ENCODE peak calls at places on chromosome X, in four cellular contexts. One of them, this sample, is unnamed.

GRCh38 chrX:55161581-55161980 is 58.6 kb upstream of the PAGE5 start:
- DNase-seq in psoas muscle: no peak
- DNase-seq in AG04450: no peak
- DNase-seq in cardiac muscle cell: peak; percentile 30
- DNase-seq in this sample: no peak

GRCh38 chrX:24494544-24495113 is 29.5 kb downstream of the PDK3 start:
- DNase-seq in AG04450: peak; percentile 30
- DNase-seq in psoas muscle: no peak
- DNase-seq in cardiac muscle cell: peak; percentile 84
- DNase-seq in this sample: no peak

GRCh38 chrX:72461766-72462165 is 110.9 kb downstream of the HDAC8 start:
- DNase-seq in psoas muscle: no peak
- DNase-seq in AG04450: no peak
- DNase-seq in cardiac muscle cell: peak; percentile 15
- DNase-seq in this sample: no peak

GRCh38 chrX:1159515-1159914 is 52.9 kb downstream of the CRLF2 start:
- DNase-seq in AG04450: no peak
- DNase-seq in psoas muscle: no peak
- DNase-seq in cardiac muscle cell: no peak
- DNase-seq in this sample: no peak

GRCh38 chrX:46549914-46550313 is 4.7 kb upstream of the ZNF674 start:
- DNase-seq in AG04450: no peak
- DNase-seq in psoas muscle: no peak
- DNase-seq in cardiac muscle cell: no peak
- DNase-seq in this sample: no peak

GRCh38 chrX:153333271-153333670 is 682 bp upstream of the ZNF275 start:
- DNase-seq in psoas muscle: no peak
- DNase-seq in cardiac muscle cell: peak; percentile 55
- DNase-seq in AG04450: no peak
- DNase-seq in this sample: no peak

GRCh38 chrX:39899876-39900787 is 197.6 kb downstream of the BCOR start:
- DNase-seq in cardiac muscle cell: no peak
- DNase-seq in AG04450: no peak
- DNase-seq in psoas muscle: no peak
- DNase-seq in this sample: no peak

GRCh38 chrX:133994576-133994975 is 9.2 kb upstream of the GPC3 start:
- DNase-seq in psoas muscle: no peak
- DNase-seq in cardiac muscle cell: peak; percentile 37
- DNase-seq in AG04450: no peak
- DNase-seq in this sample: peak; percentile 78

GRCh38 chrX:132710756-132711155 is 221.9 kb upstream of the MBNL3 start:
- DNase-seq in AG04450: no peak
- DNase-seq in cardiac muscle cell: no peak
- DNase-seq in psoas muscle: no peak
- DNase-seq in this sample: no peak

GRCh38 chrX:150880808-150881165 is 17.7 kb downstream of the CD99L2 start:
- DNase-seq in psoas muscle: no peak
- DNase-seq in AG04450: no peak
- DNase-seq in cardiac muscle cell: no peak
- DNase-seq in this sample: no peak

GRCh38 chrX:97498093-97498492 is 614.4 kb downstream of the RPA4 start:
- DNase-seq in cardiac muscle cell: no peak
- DNase-seq in psoas muscle: no peak
- DNase-seq in AG04450: no peak
- DNase-seq in this sample: no peak

GRCh38 chrX:28586891-28587635 is at the start of gene IL1RAPL1:
- DNase-seq in cardiac muscle cell: peak; percentile 81
- DNase-seq in psoas muscle: no peak
- DNase-seq in AG04450: peak; percentile 41
- DNase-seq in this sample: no peak
- TF ChIP-seq CTCF in cardiac muscle cell: peak; percentile 32
- TF ChIP-seq CTCF in psoas muscle: no peak
- TF ChIP-seq CTCF in AG04450: peak; percentile 30
- TF ChIP-seq CTCF in this sample: no peak

GRCh38 chrX:47751670-47752069 is 85.0 kb upstream of the ZNF81 start:
- DNase-seq in cardiac muscle cell: peak; percentile 60
- DNase-seq in psoas muscle: peak; percentile 59
- DNase-seq in AG04450: no peak
- DNase-seq in this sample: peak; percentile 44
- H3K9me3 ChIP-seq in cardiac muscle cell: no peaks in the 10 kb centered on the region
- H3K9me3 ChIP-seq in psoas muscle: no peaks in the 10 kb centered on the region
- H3K9me3 ChIP-seq in AG04450: no peaks in the 10 kb centered on the region
- H3K9me3 ChIP-seq in this sample: no peaks in the 10 kb centered on the region

DNA sequence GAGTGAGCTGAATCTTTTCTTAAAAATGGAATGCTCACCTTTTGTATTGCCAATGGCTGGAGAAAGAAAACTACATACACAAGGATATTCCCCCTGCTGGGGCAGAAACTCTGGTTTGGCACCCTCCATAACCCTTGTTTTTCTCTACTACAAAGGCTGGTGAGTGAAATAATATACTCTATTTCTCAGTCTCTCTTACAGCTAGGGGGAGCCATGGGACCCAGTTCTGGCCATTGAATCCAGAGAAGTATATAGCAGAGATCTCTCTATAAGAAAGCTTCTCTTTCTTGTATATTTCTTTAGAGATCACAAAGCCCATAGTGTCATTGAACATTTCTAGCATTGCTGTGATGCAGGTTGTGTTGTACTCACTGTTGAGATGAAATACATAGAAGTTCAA is 49.8 kb downstream of the SMPX start:
- DNase-seq in AG04450: no peak
- DNase-seq in psoas muscle: no peak
- DNase-seq in cardiac muscle cell: peak; percentile 2
- DNase-seq in this sample: no peak
- TF ChIP-seq CTCF in AG04450: peak; percentile 24
- TF ChIP-seq CTCF in psoas muscle: no peak
- TF ChIP-seq CTCF in cardiac muscle cell: peak; percentile 15
- TF ChIP-seq CTCF in this sample: no peak

DNA sequence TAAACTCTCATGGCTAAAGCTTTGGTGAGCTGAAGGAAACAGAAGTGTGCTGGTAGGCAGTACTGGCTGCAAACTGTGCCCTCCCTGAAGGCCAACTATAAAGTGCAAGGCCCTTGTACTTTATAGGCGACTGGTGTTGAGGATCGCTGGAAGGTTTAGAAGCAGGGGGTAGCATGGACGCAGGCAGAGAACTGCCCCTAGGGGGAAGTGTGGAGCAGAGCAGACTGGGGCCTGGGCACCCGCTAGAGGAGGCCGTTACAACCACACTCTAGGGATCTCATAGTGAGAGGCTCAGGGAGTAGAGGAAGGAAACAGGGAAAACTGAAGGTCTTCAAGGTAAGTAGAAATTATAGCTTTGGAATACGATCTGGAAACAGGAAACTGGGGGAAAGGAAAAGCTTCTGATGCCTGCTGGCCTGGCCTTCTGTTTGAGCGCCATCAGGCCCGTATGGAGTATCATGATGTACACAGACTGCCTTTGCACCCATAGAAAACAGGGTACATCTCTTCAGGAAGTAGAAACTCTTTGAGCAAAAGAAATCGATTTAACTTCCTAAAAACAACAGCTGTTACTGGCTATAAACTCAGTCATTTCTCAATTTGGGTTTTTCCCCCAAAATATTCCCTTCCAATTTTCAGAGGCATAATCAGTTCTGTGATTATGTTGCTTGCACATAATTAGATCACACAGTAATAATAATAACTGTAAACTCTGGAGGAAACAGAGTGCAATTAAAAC is 23.9 kb upstream of the TMSB4X start:
- DNase-seq in cardiac muscle cell: peak; percentile 29
- DNase-seq in AG04450: no peak
- DNase-seq in psoas muscle: peak; percentile 61
- DNase-seq in this sample: no peak
- H3K9me3 ChIP-seq in cardiac muscle cell: no peaks in the 10 kb centered on the region
- H3K9me3 ChIP-seq in AG04450: no peaks in the 10 kb centered on the region
- H3K9me3 ChIP-seq in psoas muscle: no peaks in the 10 kb centered on the region
- H3K9me3 ChIP-seq in this sample: no peaks in the 10 kb centered on the region

DNA sequence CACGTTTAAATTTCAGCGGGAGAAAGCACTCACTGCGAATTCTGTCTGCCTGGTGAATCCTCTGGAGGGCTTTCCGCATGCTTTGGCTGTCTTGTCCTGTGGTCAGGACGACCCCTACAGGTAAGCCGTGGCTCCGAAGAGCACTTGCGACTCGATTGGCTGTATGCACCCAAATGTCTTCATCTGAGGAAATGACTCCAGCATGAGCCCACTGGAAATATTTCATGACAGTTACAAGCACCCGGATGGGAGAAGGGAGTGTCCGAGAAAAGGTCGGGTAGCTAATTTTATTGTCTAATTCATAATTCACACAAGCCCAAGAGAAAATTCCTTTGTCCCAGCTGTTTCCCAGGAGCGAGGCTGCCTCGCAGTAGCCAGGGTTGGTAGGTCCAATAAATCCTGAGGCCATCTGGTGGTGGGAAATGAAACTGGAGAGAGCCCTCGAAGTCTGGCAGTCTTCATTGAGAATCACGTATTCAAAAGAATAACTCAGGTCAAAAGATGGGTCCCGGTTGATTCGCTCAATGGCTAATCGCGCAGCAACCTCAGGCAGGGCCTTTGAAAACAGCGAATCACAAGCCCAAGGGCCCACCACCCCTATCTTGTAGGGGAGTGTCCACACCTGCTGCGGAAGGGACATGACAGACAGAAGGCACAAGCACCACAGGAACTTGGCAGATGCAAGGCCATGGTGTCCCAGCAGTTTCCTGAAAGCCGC is 6.6 kb downstream of the GUCY2F start:
- DNase-seq in cardiac muscle cell: peak; percentile 67
- DNase-seq in psoas muscle: no peak
- DNase-seq in AG04450: peak; percentile 2
- DNase-seq in this sample: peak; percentile 39
- TF ChIP-seq CTCF in cardiac muscle cell: peak; percentile 53
- TF ChIP-seq CTCF in psoas muscle: peak; percentile 50
- TF ChIP-seq CTCF in AG04450: peak; percentile 60
- TF ChIP-seq CTCF in this sample: peak; percentile 19

GRCh38 chrX:65813245-65813644 is 145.8 kb downstream of the MSN start:
- DNase-seq in AG04450: no peak
- DNase-seq in cardiac muscle cell: no peak
- DNase-seq in psoas muscle: no peak
- DNase-seq in this sample: no peak

GRCh38 chrX:65811558-65812228 is 144.2 kb downstream of the MSN start:
- DNase-seq in psoas muscle: no peak
- DNase-seq in cardiac muscle cell: no peak
- DNase-seq in AG04450: no peak
- DNase-seq in this sample: no peak
- H3K9me3 ChIP-seq in psoas muscle: no peaks in the 10 kb centered on the region
- H3K9me3 ChIP-seq in cardiac muscle cell: no peaks in the 10 kb centered on the region
- H3K9me3 ChIP-seq in AG04450: no peaks in the 10 kb centered on the region
- H3K9me3 ChIP-seq in this sample: no peaks in the 10 kb centered on the region